ENCODE peak calls at places on chromosomes 3 and 15, in ten cellular contexts. D is esophagus squamous epithelium; T is fibroblast of mammary gland; S is tibial artery; F is left ventricle myocardium inferior; A is HL-60; O is keratinocyte; K is AG04450; Q is naive thymus-derived CD4-positive, alpha-beta T cell; B is choroid plexus epithelial cell. N is an unnamed sample.

GRCh38 chr15:86572368-86572841 is 492.7 kb downstream of the AGBL1 start:
- DNase-seq in T (no peak), A (no peak), S (no peak), D (no peak), K (no peak), O (no peak), Q (no peak), B (no peak), F (no peak), N (no peak)

GRCh38 chr3:23324745-23325144 is 121.6 kb downstream of the UBE2E2 start:
- DNase-seq in S (no peak), A (no peak), K (peak; percentile 8), F (no peak), O (no peak), Q (peak; percentile 13), T (peak; percentile 47), B (peak; percentile 67), D (no peak), N (peak; percentile 64)

GRCh38 chr3:126127904-126128303 is 44.0 kb upstream of the SLC41A3 start:
- DNase-seq in F (peak; percentile 2), A (no peak), O (no peak), S (no peak), B (no peak), D (no peak), K (no peak), Q (no peak), T (no peak), N (no peak)

GRCh38 chr3:17518189-17519059 is 224.0 kb downstream of the TBC1D5 start:
- DNase-seq in A (no peak), K (no peak), O (no peak), S (no peak), F (no peak), D (no peak), Q (no peak), T (no peak), B (no peak), N (no peak)

GRCh38 chr3:21913791-21914190 is 162.8 kb upstream of the ZNF385D start:
- DNase-seq in O (no peak), F (no peak), Q (no peak), T (peak; percentile 36), B (peak; percentile 68), K (peak; percentile 34), A (no peak), S (no peak), D (no peak), N (peak; percentile 36)

GRCh38 chr3:185770071-185770470 is 54.8 kb downstream of the IGF2BP2 start:
- DNase-seq in O (no peak), F (no peak), A (no peak), S (no peak), Q (no peak), K (no peak), B (no peak), D (no peak), T (no peak), N (no peak)

GRCh38 chr3:13019706-13020105 is 53.5 kb downstream of the IQSEC1 start:
- DNase-seq in Q (no peak), K (no peak), O (no peak), B (no peak), T (no peak), D (no peak), A (no peak), S (no peak), F (no peak), N (no peak)

GRCh38 chr15:73258271-73259108 is 110.3 kb downstream of the HCN4 start:
- DNase-seq in O (no peak), D (no peak), S (no peak), B (no peak), F (no peak), T (no peak), K (no peak), A (no peak), Q (no peak), N (no peak)

GRCh38 chr15:97470417-97470816 is 490.1 kb upstream of the ARRDC4 start:
- DNase-seq in A (no peak), F (no peak), D (no peak), O (no peak), K (no peak), B (no peak), Q (no peak), T (no peak), S (no peak), N (no peak)

GRCh38 chr3:64150527-64151238 is 74.6 kb downstream of the PRICKLE2 start:
- DNase-seq in K (peak; percentile 97), Q (no peak), B (peak; percentile 98), T (peak; percentile 67), O (no peak), F (peak; percentile 63), D (no peak), A (no peak), S (peak; percentile 29), N (peak; percentile 82)

GRCh38 chr15:80695911-80696651 is 971 bp downstream of the ABHD17C start:
- DNase-seq in A (peak; percentile 10), O (no peak), Q (peak; percentile 31), F (peak; percentile 25), S (no peak), B (no peak), K (no peak), D (no peak), T (peak; percentile 17), N (peak; percentile 30)

GRCh38 chr3:150352931-150353330 is 55.2 kb upstream of the TSC22D2 start:
- DNase-seq in A (no peak), S (no peak), T (no peak), F (no peak), D (no peak), K (no peak), O (no peak), Q (no peak), B (no peak), N (no peak)

GRCh38 chr3:20185364-20185732 is 658 bp downstream of the SGO1 start:
- DNase-seq in F (no peak), A (peak; percentile 21), K (no peak), B (peak; percentile 35), Q (peak; percentile 11), O (no peak), T (peak; percentile 14), S (no peak), D (no peak), N (peak; percentile 32)

GRCh38 chr3:20405731-20406130 is 219.7 kb upstream of the SGO1 start:
- DNase-seq in T (peak; percentile 90), A (no peak), K (no peak), Q (no peak), O (no peak), D (no peak), F (no peak), S (no peak), B (peak; percentile 75), N (peak; percentile 81)

GRCh38 chr3:148084931-148085330 is 612.8 kb upstream of the AGTR1 start:
- DNase-seq in K (no peak), A (no peak), D (no peak), Q (no peak), O (no peak), F (no peak), S (no peak), B (peak; percentile 69), T (no peak), N (no peak)

GRCh38 chr3:140580746-140581145 is 97.1 kb upstream of the TRIM42 start:
- DNase-seq in A (no peak), O (no peak), K (no peak), Q (no peak), B (peak; percentile 35), T (peak; percentile 29), D (no peak), F (no peak), S (no peak), N (peak; percentile 21)

GRCh38 chr15:90883971-90884718 is at the start of gene FES:
- DNase-seq in B (peak; percentile 52), T (no peak), D (no peak), O (no peak), Q (no peak), K (no peak), S (peak; percentile 60), F (peak; percentile 81), A (peak; percentile 84), N (no peak)
- H3K4me3 ChIP-seq in B (peak within 1 kb of the TSS; percentile 65), T (peak within 1 kb of the TSS; percentile 36), D (peak within 1 kb of the TSS; percentile 56), O (no peak within 1 kb of the TSS), Q (no peak within 1 kb of the TSS), K (peak within 1 kb of the TSS; percentile 57), S (peak within 1 kb of the TSS; percentile 54), F (peak within 1 kb of the TSS; percentile 81), A (peak within 1 kb of the TSS; percentile 81), N (peak within 1 kb of the TSS; percentile 53)

DNA sequence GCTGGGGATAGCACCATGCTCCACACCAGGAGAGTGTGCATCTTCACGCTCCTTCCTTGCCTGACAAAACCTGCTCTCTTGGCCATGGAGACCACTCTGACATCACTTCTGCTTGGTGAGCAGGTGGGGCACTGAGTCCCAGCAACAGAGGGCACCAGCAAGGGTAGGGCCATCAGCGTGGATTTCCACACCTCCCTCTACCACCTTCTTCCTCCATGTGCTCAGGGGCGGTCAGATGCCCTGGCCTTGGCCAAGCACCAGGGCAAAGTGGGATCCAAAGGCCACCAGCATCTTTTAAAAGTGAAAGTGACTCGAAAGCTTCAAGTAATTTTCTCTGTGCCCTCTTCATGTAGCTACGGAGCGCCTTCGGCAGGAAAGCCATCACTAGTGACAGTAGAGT is 58.1 kb downstream of the CHSY1 start:
- DNase-seq in S (no peak), B (no peak), A (no peak), F (no peak), Q (no peak), D (no peak), O (no peak), K (no peak), T (no peak), N (peak; percentile 18)
- H3K4me3 ChIP-seq in S (no peak overlapping the region), B (no peak overlapping the region), A (no peak overlapping the region), F (peak overlapping the region; percentile 32), Q (no peak overlapping the region), D (peak overlapping the region; percentile 3), O (no peak overlapping the region), K (no peak overlapping the region), T (no peak overlapping the region), N (peak overlapping the region; percentile 18)

DNA sequence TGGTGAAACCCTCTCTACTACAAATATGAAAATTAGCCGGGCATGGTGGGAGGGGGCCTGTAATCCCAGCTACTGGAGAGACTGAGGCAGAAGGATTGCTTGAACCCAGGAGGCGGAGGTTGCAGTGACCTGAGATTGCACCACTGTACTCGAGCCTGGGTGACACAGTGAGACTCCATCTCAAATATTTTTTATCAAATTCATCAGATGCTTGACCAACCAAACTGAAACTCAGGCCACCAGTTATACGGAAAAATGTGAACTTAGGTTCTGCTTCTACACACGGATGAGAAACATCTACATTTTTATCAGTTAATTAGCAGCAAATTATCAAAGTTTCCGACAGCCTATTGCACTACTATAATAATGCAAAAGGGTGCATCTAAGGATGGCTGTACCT is 4.8 kb downstream of the ARF4 start:
- DNase-seq in T (no peak), A (no peak), Q (no peak), B (no peak), D (no peak), K (no peak), O (no peak), F (no peak), S (no peak), N (no peak)
- H3K4me3 ChIP-seq in T (no peak overlapping the region), A (no peak overlapping the region), Q (no peak overlapping the region), B (no peak overlapping the region), D (no peak overlapping the region), K (no peak overlapping the region), O (no peak overlapping the region), F (no peak overlapping the region), S (no peak overlapping the region), N (no peak overlapping the region)

DNA sequence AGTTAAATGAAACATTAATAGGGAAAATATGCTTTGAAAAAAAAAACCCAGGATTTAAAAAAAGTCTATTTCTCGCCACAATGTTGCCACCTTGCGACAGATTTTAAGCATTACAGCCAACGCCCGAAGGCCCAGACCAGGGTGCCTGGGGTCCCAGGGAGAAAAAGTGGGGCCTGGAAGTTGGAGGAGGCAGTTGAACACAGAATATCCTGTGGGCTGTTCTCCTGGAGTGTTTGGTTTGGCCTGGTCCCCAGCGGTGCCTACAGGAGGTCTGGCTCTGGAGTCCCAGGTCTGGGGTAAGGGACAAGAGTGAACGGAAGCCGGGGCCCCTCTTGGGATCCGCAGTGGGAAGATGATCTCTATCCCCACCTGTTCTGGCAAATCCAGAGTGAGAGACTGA is 3.4 kb downstream of the RNU6-1 start:
- DNase-seq in Q (peak; percentile 64), S (peak; percentile 53), D (no peak), B (peak; percentile 58), F (peak; percentile 40), O (no peak), K (no peak), T (peak; percentile 40), A (no peak), N (peak; percentile 62)
- H3K4me3 ChIP-seq in Q (peak overlapping the region; percentile 63), S (peak overlapping the region; percentile 37), D (peak overlapping the region; percentile 50), B (no peak overlapping the region), F (peak overlapping the region; percentile 61), O (no peak overlapping the region), K (no peak overlapping the region), T (no peak overlapping the region), A (no peak overlapping the region), N (peak overlapping the region; percentile 38)